ENCODE peak calls at places on chromosomes 13 and 19, in four cellular contexts. One of them, this sample, is unnamed.
A peak's percentile ranks its signal among the peaks of the same experiment; 100 is the strongest.

GRCh38 chr19:23823952-23824389 is 65.3 kb upstream of the ZNF681 start:
- DNase-seq in omental fat pad: no peak
- DNase-seq in A673: peak; percentile 0
- DNase-seq in endodermal cell: peak; percentile 75
- DNase-seq in this sample: no peak

GRCh38 chr19:17325881-17326594 is 8.6 kb downstream of the ANO8 start:
- DNase-seq in A673: no peak
- DNase-seq in omental fat pad: no peak
- DNase-seq in endodermal cell: peak; percentile 45
- DNase-seq in this sample: no peak

GRCh38 chr19:48646192-48646911 is 365 bp upstream of the CA11 start:
- DNase-seq in omental fat pad: peak; percentile 83
- DNase-seq in A673: peak; percentile 97
- DNase-seq in endodermal cell: peak; percentile 98
- DNase-seq in this sample: peak; percentile 84

GRCh38 chr19:3537101-3537437 is 1.9 kb upstream of the TEKTIP1 start:
- DNase-seq in endodermal cell: no peak
- DNase-seq in A673: no peak
- DNase-seq in omental fat pad: no peak
- DNase-seq in this sample: no peak

GRCh38 chr13:79593611-79594275 is 112.8 kb downstream of the NDFIP2 start:
- DNase-seq in endodermal cell: no peak
- DNase-seq in A673: no peak
- DNase-seq in omental fat pad: no peak
- DNase-seq in this sample: no peak

GRCh38 chr13:44243198-44243852 is 130.3 kb upstream of the SERP2 start:
- DNase-seq in omental fat pad: no peak
- DNase-seq in A673: peak; percentile 26
- DNase-seq in endodermal cell: peak; percentile 92
- DNase-seq in this sample: peak; percentile 45

GRCh38 chr13:40776681-40777165 is 5.7 kb upstream of the MRPS31 start:
- DNase-seq in omental fat pad: no peak
- DNase-seq in A673: peak; percentile 50
- DNase-seq in endodermal cell: no peak
- DNase-seq in this sample: no peak

GRCh38 chr13:41516760-41517159 is 59.4 kb downstream of the RGCC start:
- DNase-seq in A673: no peak
- DNase-seq in omental fat pad: no peak
- DNase-seq in endodermal cell: no peak
- DNase-seq in this sample: no peak

GRCh38 chr19:16379521-16380313 is 55.1 kb downstream of the KLF2 start:
- DNase-seq in A673: no peak
- DNase-seq in endodermal cell: no peak
- DNase-seq in omental fat pad: no peak
- DNase-seq in this sample: no peak

GRCh38 chr19:18967358-18968146 is 26.5 kb upstream of the HOMER3 start:
- DNase-seq in omental fat pad: peak; percentile 44
- DNase-seq in A673: no peak
- DNase-seq in endodermal cell: no peak
- DNase-seq in this sample: peak; percentile 88

GRCh38 chr13:99450416-99450815 is 50.9 kb upstream of the TM9SF2 start:
- DNase-seq in omental fat pad: no peak
- DNase-seq in endodermal cell: no peak
- DNase-seq in A673: no peak
- DNase-seq in this sample: no peak